ENCODE peak calls at places on chromosomes 13 and 19, in nine cellular contexts. One of them, this sample, is unnamed.

GRCh38 chr19:17109962-17110598 is 34.5 kb downstream of the MYO9B start:
- DNase-seq in right atrium auricular region: peak; percentile 67
- DNase-seq in IMR-90: no peak
- DNase-seq in activated CD8-positive, alpha-beta T cell treated with anti-CD3 and anti-CD28 coated beads for 36 hours: peak; percentile 58
- DNase-seq in stomach: peak; percentile 45
- DNase-seq in omental fat pad: no peak
- DNase-seq in natural killer cell: no peak
- DNase-seq in left lung: peak; percentile 94
- DNase-seq in GM06990: peak; percentile 88
- DNase-seq in this sample: peak; percentile 89

GRCh38 chr13:46181799-46182490 is at the start of gene LCP1:
- DNase-seq in right atrium auricular region: no peak
- DNase-seq in IMR-90: no peak
- DNase-seq in activated CD8-positive, alpha-beta T cell treated with anti-CD3 and anti-CD28 coated beads for 36 hours: peak; percentile 93
- DNase-seq in stomach: peak; percentile 34
- DNase-seq in omental fat pad: no peak
- DNase-seq in natural killer cell: peak; percentile 66
- DNase-seq in left lung: peak; percentile 82
- DNase-seq in GM06990: peak; percentile 90
- DNase-seq in this sample: peak; percentile 63

GRCh38 chr19:28876604-28877123 is 336.3 kb downstream of the UQCRFS1 start:
- DNase-seq in right atrium auricular region: no peak
- DNase-seq in IMR-90: no peak
- DNase-seq in activated CD8-positive, alpha-beta T cell treated with anti-CD3 and anti-CD28 coated beads for 36 hours: no peak
- DNase-seq in stomach: no peak
- DNase-seq in omental fat pad: no peak
- DNase-seq in natural killer cell: no peak
- DNase-seq in left lung: no peak
- DNase-seq in GM06990: no peak
- DNase-seq in this sample: no peak

GRCh38 chr13:114222461-114222968 is 12.2 kb upstream of the CDC16 start:
- DNase-seq in right atrium auricular region: no peak
- DNase-seq in IMR-90: peak; percentile 48
- DNase-seq in activated CD8-positive, alpha-beta T cell treated with anti-CD3 and anti-CD28 coated beads for 36 hours: no peak
- DNase-seq in stomach: no peak
- DNase-seq in omental fat pad: no peak
- DNase-seq in natural killer cell: no peak
- DNase-seq in left lung: no peak
- DNase-seq in GM06990: peak; percentile 37
- DNase-seq in this sample: no peak

GRCh38 chr13:59601993-59602392 is 561.7 kb downstream of the DIAPH3 start:
- DNase-seq in right atrium auricular region: no peak
- DNase-seq in IMR-90: no peak
- DNase-seq in activated CD8-positive, alpha-beta T cell treated with anti-CD3 and anti-CD28 coated beads for 36 hours: no peak
- DNase-seq in stomach: no peak
- DNase-seq in omental fat pad: no peak
- DNase-seq in natural killer cell: no peak
- DNase-seq in left lung: no peak
- DNase-seq in GM06990: no peak
- DNase-seq in this sample: no peak

GRCh38 chr19:49761625-49762311 is 1.3 kb downstream of the TSKS start:
- DNase-seq in right atrium auricular region: peak; percentile 66
- DNase-seq in IMR-90: peak; percentile 56
- DNase-seq in activated CD8-positive, alpha-beta T cell treated with anti-CD3 and anti-CD28 coated beads for 36 hours: peak; percentile 29
- DNase-seq in stomach: no peak
- DNase-seq in omental fat pad: no peak
- DNase-seq in natural killer cell: no peak
- DNase-seq in left lung: no peak
- DNase-seq in GM06990: no peak
- DNase-seq in this sample: no peak

GRCh38 chr19:45960595-45961235 is 12.9 kb downstream of the NOVA2 start:
- DNase-seq in right atrium auricular region: no peak
- DNase-seq in IMR-90: no peak
- DNase-seq in activated CD8-positive, alpha-beta T cell treated with anti-CD3 and anti-CD28 coated beads for 36 hours: no peak
- DNase-seq in stomach: no peak
- DNase-seq in omental fat pad: no peak
- DNase-seq in natural killer cell: no peak
- DNase-seq in left lung: peak; percentile 59
- DNase-seq in GM06990: no peak
- DNase-seq in this sample: no peak

GRCh38 chr13:51549050-51549449 is 35.2 kb upstream of the WDFY2 start:
- DNase-seq in right atrium auricular region: no peak
- DNase-seq in IMR-90: no peak
- DNase-seq in activated CD8-positive, alpha-beta T cell treated with anti-CD3 and anti-CD28 coated beads for 36 hours: peak; percentile 22
- DNase-seq in stomach: no peak
- DNase-seq in omental fat pad: no peak
- DNase-seq in natural killer cell: no peak
- DNase-seq in left lung: no peak
- DNase-seq in GM06990: peak; percentile 37
- DNase-seq in this sample: no peak

GRCh38 chr19:44002212-44002565 is 568 bp upstream of the ZNF230 start:
- DNase-seq in right atrium auricular region: no peak
- DNase-seq in IMR-90: peak; percentile 11
- DNase-seq in activated CD8-positive, alpha-beta T cell treated with anti-CD3 and anti-CD28 coated beads for 36 hours: no peak
- DNase-seq in stomach: no peak
- DNase-seq in omental fat pad: no peak
- DNase-seq in natural killer cell: no peak
- DNase-seq in left lung: no peak
- DNase-seq in GM06990: no peak
- DNase-seq in this sample: peak; percentile 9

GRCh38 chr19:44005968-44006367 is 3.2 kb downstream of the ZNF230 start:
- DNase-seq in right atrium auricular region: no peak
- DNase-seq in IMR-90: peak; percentile 23
- DNase-seq in activated CD8-positive, alpha-beta T cell treated with anti-CD3 and anti-CD28 coated beads for 36 hours: no peak
- DNase-seq in stomach: no peak
- DNase-seq in omental fat pad: no peak
- DNase-seq in natural killer cell: no peak
- DNase-seq in left lung: no peak
- DNase-seq in GM06990: no peak
- DNase-seq in this sample: no peak

GRCh38 chr19:44002566-44003460 is at the start of gene ZNF230:
- DNase-seq in right atrium auricular region: peak; percentile 93
- DNase-seq in IMR-90: peak; percentile 95
- DNase-seq in activated CD8-positive, alpha-beta T cell treated with anti-CD3 and anti-CD28 coated beads for 36 hours: peak; percentile 92
- DNase-seq in stomach: peak; percentile 90
- DNase-seq in omental fat pad: peak; percentile 58
- DNase-seq in natural killer cell: peak; percentile 70
- DNase-seq in left lung: peak; percentile 90
- DNase-seq in GM06990: peak; percentile 84
- DNase-seq in this sample: peak; percentile 85

GRCh38 chr19:44007473-44007872 is 4.7 kb downstream of the ZNF230 start:
- DNase-seq in right atrium auricular region: no peak
- DNase-seq in IMR-90: no peak
- DNase-seq in activated CD8-positive, alpha-beta T cell treated with anti-CD3 and anti-CD28 coated beads for 36 hours: no peak
- DNase-seq in stomach: no peak
- DNase-seq in omental fat pad: no peak
- DNase-seq in natural killer cell: no peak
- DNase-seq in left lung: no peak
- DNase-seq in GM06990: no peak
- DNase-seq in this sample: no peak

GRCh38 chr19:44003461-44004134 is 841 bp downstream of the ZNF230 start:
- DNase-seq in right atrium auricular region: no peak
- DNase-seq in IMR-90: no peak
- DNase-seq in activated CD8-positive, alpha-beta T cell treated with anti-CD3 and anti-CD28 coated beads for 36 hours: peak; percentile 25
- DNase-seq in stomach: no peak
- DNase-seq in omental fat pad: no peak
- DNase-seq in natural killer cell: no peak
- DNase-seq in left lung: no peak
- DNase-seq in GM06990: peak; percentile 44
- DNase-seq in this sample: peak; percentile 40
- TF ChIP-seq CTCF in right atrium auricular region: no peak
- TF ChIP-seq CTCF in IMR-90: no peak
- TF ChIP-seq CTCF in activated CD8-positive, alpha-beta T cell treated with anti-CD3 and anti-CD28 coated beads for 36 hours: peak; percentile 48
- TF ChIP-seq CTCF in stomach: no peak
- TF ChIP-seq CTCF in omental fat pad: no peak
- TF ChIP-seq CTCF in natural killer cell: no peak
- TF ChIP-seq CTCF in left lung: no peak
- TF ChIP-seq CTCF in GM06990: peak; percentile 13
- TF ChIP-seq CTCF in this sample: no peak

GRCh38 chr19:10966809-10967208 is 6.0 kb downstream of the SMARCA4 start:
- DNase-seq in right atrium auricular region: no peak
- DNase-seq in IMR-90: no peak
- DNase-seq in activated CD8-positive, alpha-beta T cell treated with anti-CD3 and anti-CD28 coated beads for 36 hours: no peak
- DNase-seq in stomach: no peak
- DNase-seq in omental fat pad: no peak
- DNase-seq in natural killer cell: no peak
- DNase-seq in left lung: no peak
- DNase-seq in GM06990: no peak
- DNase-seq in this sample: no peak

GRCh38 chr19:10962863-10963262 is 2.0 kb downstream of the SMARCA4 start:
- DNase-seq in right atrium auricular region: no peak
- DNase-seq in IMR-90: no peak
- DNase-seq in activated CD8-positive, alpha-beta T cell treated with anti-CD3 and anti-CD28 coated beads for 36 hours: no peak
- DNase-seq in stomach: no peak
- DNase-seq in omental fat pad: no peak
- DNase-seq in natural killer cell: no peak
- DNase-seq in left lung: no peak
- DNase-seq in GM06990: no peak
- DNase-seq in this sample: no peak

GRCh38 chr19:10965398-10965797 is 4.6 kb downstream of the SMARCA4 start:
- DNase-seq in right atrium auricular region: no peak
- DNase-seq in IMR-90: no peak
- DNase-seq in activated CD8-positive, alpha-beta T cell treated with anti-CD3 and anti-CD28 coated beads for 36 hours: no peak
- DNase-seq in stomach: no peak
- DNase-seq in omental fat pad: no peak
- DNase-seq in natural killer cell: no peak
- DNase-seq in left lung: no peak
- DNase-seq in GM06990: no peak
- DNase-seq in this sample: no peak

GRCh38 chr19:10963865-10964264 is 3.0 kb downstream of the SMARCA4 start:
- DNase-seq in right atrium auricular region: no peak
- DNase-seq in IMR-90: no peak
- DNase-seq in activated CD8-positive, alpha-beta T cell treated with anti-CD3 and anti-CD28 coated beads for 36 hours: no peak
- DNase-seq in stomach: no peak
- DNase-seq in omental fat pad: no peak
- DNase-seq in natural killer cell: no peak
- DNase-seq in left lung: no peak
- DNase-seq in GM06990: no peak
- DNase-seq in this sample: no peak

DNA sequence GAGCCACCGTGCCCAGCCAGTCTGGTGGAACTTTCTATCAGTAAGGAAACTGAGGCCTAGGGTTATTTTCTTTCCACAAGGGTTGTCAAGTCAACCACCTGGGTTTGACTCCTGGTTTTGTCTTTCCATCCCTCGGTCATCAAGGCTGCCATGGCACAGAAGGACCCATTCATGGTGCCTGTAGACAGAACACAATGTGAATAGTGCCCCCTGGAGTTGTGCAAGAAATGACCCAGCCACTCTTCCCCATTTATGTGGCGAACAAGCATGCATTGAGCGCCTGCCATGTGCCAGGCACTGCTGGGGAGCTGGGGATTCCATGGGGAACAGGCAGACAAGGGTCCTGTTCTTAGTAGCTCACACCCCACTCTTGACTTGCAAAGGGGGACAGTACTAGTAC is 4.1 kb downstream of the SMARCA4 start:
- DNase-seq in right atrium auricular region: no peak
- DNase-seq in IMR-90: no peak
- DNase-seq in activated CD8-positive, alpha-beta T cell treated with anti-CD3 and anti-CD28 coated beads for 36 hours: no peak
- DNase-seq in stomach: no peak
- DNase-seq in omental fat pad: no peak
- DNase-seq in natural killer cell: no peak
- DNase-seq in left lung: no peak
- DNase-seq in GM06990: no peak
- DNase-seq in this sample: no peak
- TF ChIP-seq CTCF in right atrium auricular region: no peak
- TF ChIP-seq CTCF in IMR-90: no peak
- TF ChIP-seq CTCF in activated CD8-positive, alpha-beta T cell treated with anti-CD3 and anti-CD28 coated beads for 36 hours: peak; percentile 16
- TF ChIP-seq CTCF in stomach: no peak
- TF ChIP-seq CTCF in omental fat pad: no peak
- TF ChIP-seq CTCF in natural killer cell: no peak
- TF ChIP-seq CTCF in left lung: no peak
- TF ChIP-seq CTCF in GM06990: peak; percentile 20
- TF ChIP-seq CTCF in this sample: no peak

GRCh38 chr19:13600091-13600490 is 93.8 kb upstream of the CACNA1A start:
- DNase-seq in right atrium auricular region: no peak
- DNase-seq in IMR-90: no peak
- DNase-seq in activated CD8-positive, alpha-beta T cell treated with anti-CD3 and anti-CD28 coated beads for 36 hours: no peak
- DNase-seq in stomach: no peak
- DNase-seq in omental fat pad: no peak
- DNase-seq in natural killer cell: no peak
- DNase-seq in left lung: no peak
- DNase-seq in GM06990: no peak
- DNase-seq in this sample: no peak
- TF ChIP-seq CTCF in right atrium auricular region: no peak
- TF ChIP-seq CTCF in IMR-90: no peak
- TF ChIP-seq CTCF in activated CD8-positive, alpha-beta T cell treated with anti-CD3 and anti-CD28 coated beads for 36 hours: no peak
- TF ChIP-seq CTCF in stomach: no peak
- TF ChIP-seq CTCF in omental fat pad: no peak
- TF ChIP-seq CTCF in natural killer cell: no peak
- TF ChIP-seq CTCF in left lung: no peak
- TF ChIP-seq CTCF in GM06990: no peak
- TF ChIP-seq CTCF in this sample: no peak

GRCh38 chr19:11890634-11891033 is 3.1 kb downstream of the ZNF69 start:
- DNase-seq in right atrium auricular region: no peak
- DNase-seq in IMR-90: no peak
- DNase-seq in activated CD8-positive, alpha-beta T cell treated with anti-CD3 and anti-CD28 coated beads for 36 hours: no peak
- DNase-seq in stomach: no peak
- DNase-seq in omental fat pad: no peak
- DNase-seq in natural killer cell: no peak
- DNase-seq in left lung: no peak
- DNase-seq in GM06990: no peak
- DNase-seq in this sample: no peak

GRCh38 chr19:11887247-11887617 is 350 bp upstream of the ZNF69 start:
- DNase-seq in right atrium auricular region: no peak
- DNase-seq in IMR-90: no peak
- DNase-seq in activated CD8-positive, alpha-beta T cell treated with anti-CD3 and anti-CD28 coated beads for 36 hours: no peak
- DNase-seq in stomach: no peak
- DNase-seq in omental fat pad: no peak
- DNase-seq in natural killer cell: no peak
- DNase-seq in left lung: no peak
- DNase-seq in GM06990: no peak
- DNase-seq in this sample: no peak

DNA sequence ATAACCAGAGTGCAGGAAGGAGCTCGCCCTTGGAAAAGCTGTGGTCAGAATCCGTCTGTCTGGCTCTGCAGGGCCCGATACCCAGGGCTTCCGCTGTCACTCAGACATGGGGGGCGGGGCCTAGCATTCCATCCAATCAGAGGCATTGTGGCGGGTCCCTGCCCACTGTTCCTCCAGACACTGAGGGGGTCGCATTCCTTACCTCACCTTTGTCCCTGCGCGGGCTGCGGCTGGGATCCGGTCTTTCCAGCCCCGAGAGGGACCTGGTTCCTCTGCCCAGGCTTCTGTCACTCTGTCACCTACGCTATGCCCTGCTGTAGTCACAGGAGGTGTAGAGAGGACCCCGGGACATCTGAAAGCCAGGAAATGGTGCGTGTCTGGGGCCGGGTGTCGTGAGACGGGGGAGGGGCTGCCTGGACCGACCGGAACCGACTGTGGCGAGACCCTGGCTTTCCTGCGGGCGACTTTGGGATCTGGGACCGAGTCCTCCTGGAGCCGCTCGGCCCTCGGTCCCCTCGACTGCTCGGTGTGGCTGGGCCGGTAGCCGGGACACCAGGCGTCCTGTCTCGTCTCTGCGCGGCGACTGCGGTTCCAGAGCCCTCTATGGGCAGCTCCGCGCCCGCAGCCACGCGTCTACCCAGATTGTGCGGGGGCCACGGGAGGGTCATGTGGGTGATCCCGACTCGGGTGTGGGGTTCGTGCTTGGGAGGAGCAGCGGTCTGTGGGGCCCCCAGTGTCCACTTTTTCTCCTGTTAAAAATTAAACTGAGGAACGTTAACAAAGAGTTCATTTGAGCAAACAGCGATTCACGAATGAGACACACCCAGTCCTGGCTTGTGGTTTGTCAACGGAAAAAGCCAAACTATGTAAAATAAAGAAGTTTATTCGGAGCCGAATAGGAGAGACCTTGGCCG is at the start of gene ZNF69:
- DNase-seq in right atrium auricular region: peak; percentile 92
- DNase-seq in IMR-90: peak; percentile 62
- DNase-seq in activated CD8-positive, alpha-beta T cell treated with anti-CD3 and anti-CD28 coated beads for 36 hours: peak; percentile 83
- DNase-seq in stomach: peak; percentile 93
- DNase-seq in omental fat pad: peak; percentile 87
- DNase-seq in natural killer cell: peak; percentile 63
- DNase-seq in left lung: peak; percentile 92
- DNase-seq in GM06990: peak; percentile 70
- DNase-seq in this sample: peak; percentile 74
- TF ChIP-seq CTCF in right atrium auricular region: peak; percentile 56
- TF ChIP-seq CTCF in IMR-90: no peak
- TF ChIP-seq CTCF in activated CD8-positive, alpha-beta T cell treated with anti-CD3 and anti-CD28 coated beads for 36 hours: peak; percentile 20
- TF ChIP-seq CTCF in stomach: no peak
- TF ChIP-seq CTCF in omental fat pad: no peak
- TF ChIP-seq CTCF in natural killer cell: no peak
- TF ChIP-seq CTCF in left lung: no peak
- TF ChIP-seq CTCF in GM06990: peak; percentile 26
- TF ChIP-seq CTCF in this sample: no peak

This sample was measured in GM13976.